ENCODE peak calls at places on chromosomes 7 and 10, in seven cellular contexts. K is H9, I is activated B cell treated with CpG ODN at 0.5 μM for 24 hours, B is left ventricle myocardium inferior, P is Peyer's patch, Q is Calu3, V is endothelial cell. A is an unnamed sample.

GRCh38 chr10:103277713-103278299 is 868 bp downstream of the INA start:
- DNase-seq in K (peak), I (no peak), B (no peak), P (no peak), Q (no peak), V (no peak), A (no peak)

GRCh38 chr7:135800560-135800959 is 51.9 kb upstream of the FAM180A start:
- DNase-seq in K (peak), I (no peak), B (no peak), P (no peak), Q (no peak), V (no peak), A (no peak)

GRCh38 chr10:103291588-103291987 is 14.7 kb downstream of the INA start:
- DNase-seq in K (no peak), I (no peak), B (no peak), P (no peak), Q (no peak), V (no peak), A (no peak)

GRCh38 chr7:104923010-104923421 is 91.0 kb upstream of the KMT2E start:
- DNase-seq in K (peak), I (peak), B (peak), P (peak), Q (peak), V (peak), A (peak)

GRCh38 chr7:36487756-36488336 is 98.2 kb downstream of the ANLN start:
- DNase-seq in K (no peak), I (no peak), B (no peak), P (no peak), Q (peak), V (peak), A (no peak)

GRCh38 chr10:108421256-108421655 is 1256.8 kb upstream of the SORCS1 start:
- DNase-seq in K (no peak), I (no peak), B (no peak), P (no peak), Q (no peak), V (no peak), A (no peak)

GRCh38 chr10:110207805-110208613 is 604 bp downstream of the MXI1 start:
- DNase-seq in K (peak), I (peak), B (no peak), P (peak), Q (no peak), V (peak), A (no peak)

GRCh38 chr10:132926777-132927650 is 15.4 kb downstream of the CFAP46 start:
- DNase-seq in K (no peak), I (no peak), B (no peak), P (no peak), Q (no peak), V (no peak), A (no peak)

GRCh38 chr10:129970404-129971364 is 6.6 kb upstream of the EBF3 start:
- DNase-seq in K (no peak), I (no peak), B (no peak), P (no peak), Q (no peak), V (no peak), A (no peak)

GRCh38 chr10:75208177-75208576 is 2.4 kb upstream of the VDAC2 start:
- DNase-seq in K (no peak), I (no peak), B (no peak), P (no peak), Q (no peak), V (no peak), A (no peak)

GRCh38 chr7:91265693-91266066 is 1.4 kb downstream of the FZD1 start:
- DNase-seq in K (peak), I (no peak), B (no peak), P (no peak), Q (no peak), V (no peak), A (no peak)

GRCh38 chr7:91264083-91264923 is at the start of gene FZD1:
- DNase-seq in K (peak), I (peak), B (peak), P (peak), Q (peak), V (peak), A (peak)

GRCh38 chr7:91264924-91265681 is 870 bp downstream of the FZD1 start:
- DNase-seq in K (peak), I (peak), B (peak), P (peak), Q (peak), V (peak), A (peak)

GRCh38 chr7:91266067-91266930 is 2.1 kb downstream of the FZD1 start:
- DNase-seq in K (peak), I (no peak), B (peak), P (no peak), Q (no peak), V (peak), A (no peak)

DNA sequence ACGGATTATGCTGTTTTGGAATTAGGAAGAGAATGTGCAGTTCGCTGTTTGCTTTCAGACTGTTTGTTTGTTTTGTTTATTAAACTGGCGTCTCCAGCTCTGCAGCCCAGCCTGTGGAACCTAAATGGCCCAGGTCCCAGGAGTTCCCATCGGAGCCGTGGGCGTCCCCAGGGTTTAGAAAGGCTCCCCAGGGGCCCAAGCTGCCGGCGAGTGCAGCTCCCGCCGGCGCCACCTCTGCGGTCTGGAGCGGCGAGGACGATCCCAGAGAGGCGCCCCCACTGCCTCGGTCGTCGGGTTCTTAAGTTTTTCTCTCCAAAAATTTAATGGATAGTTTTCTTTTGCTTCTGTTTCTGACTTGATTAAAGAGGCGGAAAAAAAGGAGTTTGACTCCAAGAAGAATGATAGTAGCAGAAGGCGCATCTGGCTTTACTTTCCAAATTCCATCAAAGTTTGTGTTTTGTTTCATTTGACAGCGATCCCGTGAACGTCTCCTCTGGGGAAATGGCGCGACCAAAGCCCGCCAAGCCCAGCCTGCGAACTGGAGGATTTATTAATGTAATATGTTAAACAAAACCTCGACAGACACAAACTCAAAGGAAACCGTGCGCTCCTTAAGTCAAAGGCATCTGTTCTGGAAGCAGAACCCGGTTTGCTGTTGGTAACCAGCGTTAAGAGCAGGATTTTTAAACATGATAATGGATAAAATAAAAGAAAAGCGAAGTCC is 712 bp upstream of the FZD1 start:
- DNase-seq in K (peak), I (no peak), B (peak), P (peak), Q (peak), V (peak), A (peak)
- TF ChIP-seq CTCF in K (no peak), I (no peak), B (no peak), P (no peak), Q (no peak), V (no peak), A (no peak)

GRCh38 chr10:124565565-124566221 is 104.1 kb downstream of the LHPP start:
- DNase-seq in K (peak), I (no peak), B (no peak), P (no peak), Q (peak), V (peak), A (no peak)
- TF ChIP-seq CTCF in K (peak), I (no peak), B (peak), P (no peak), Q (peak), V (peak), A (peak)

GRCh38 chr7:4765776-4766490 is 9.5 kb upstream of the AP5Z1 start:
- DNase-seq in K (peak), I (no peak), B (no peak), P (no peak), Q (no peak), V (no peak), A (no peak)
- TF ChIP-seq CTCF in K (peak), I (no peak), B (peak), P (no peak), Q (no peak), V (peak), A (peak)

GRCh38 chr10:120998782-120999285 is 147.7 kb downstream of the WDR11 start:
- DNase-seq in K (no peak), I (no peak), B (no peak), P (no peak), Q (no peak), V (no peak), A (no peak)

GRCh38 chr10:120995768-120996167 is 144.6 kb downstream of the WDR11 start:
- DNase-seq in K (no peak), I (no peak), B (no peak), P (no peak), Q (no peak), V (no peak), A (no peak)

GRCh38 chr10:120998251-120998650 is 147.1 kb downstream of the WDR11 start:
- DNase-seq in K (no peak), I (no peak), B (no peak), P (no peak), Q (no peak), V (no peak), A (no peak)

GRCh38 chr10:120996456-120997053 is 145.4 kb downstream of the WDR11 start:
- DNase-seq in K (no peak), I (no peak), B (no peak), P (no peak), Q (no peak), V (no peak), A (no peak)

GRCh38 chr10:120997313-120998102 is 146.3 kb downstream of the WDR11 start:
- DNase-seq in K (no peak), I (no peak), B (no peak), P (no peak), Q (no peak), V (no peak), A (no peak)
- TF ChIP-seq CTCF in K (peak), I (no peak), B (no peak), P (no peak), Q (no peak), V (no peak), A (no peak)

DNA sequence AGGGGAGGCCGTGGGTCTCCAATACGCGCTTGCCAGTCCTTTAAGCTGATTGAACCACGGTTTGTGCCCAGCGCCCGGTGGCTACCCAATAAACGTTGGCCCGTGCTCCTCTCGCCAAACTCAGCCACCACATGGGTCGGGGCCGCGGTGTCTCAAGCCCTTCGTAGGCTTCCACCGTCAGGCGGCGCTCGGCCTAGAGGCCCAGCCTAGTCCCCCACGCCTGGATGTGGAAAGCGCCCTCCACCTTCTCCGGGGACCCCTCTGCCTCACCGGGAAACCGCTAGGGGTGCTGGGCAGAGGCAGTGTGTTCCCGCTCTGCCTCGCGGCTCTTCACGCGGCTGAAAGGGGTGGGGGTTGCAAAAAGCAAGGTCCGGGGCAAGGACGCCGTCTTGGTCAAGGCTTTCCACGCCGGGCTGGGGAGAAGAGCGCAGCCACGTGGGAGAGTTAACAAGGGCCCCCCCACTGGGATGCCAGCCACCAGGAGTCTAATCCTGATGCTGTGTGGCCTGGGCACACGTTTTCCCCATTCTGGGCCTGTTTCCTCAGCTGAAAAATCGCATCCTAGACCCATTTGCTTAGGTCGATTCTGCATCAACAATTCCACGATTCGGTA is 29.8 kb downstream of the LEP start:
- DNase-seq in K (peak), I (no peak), B (peak), P (no peak), Q (no peak), V (no peak), A (no peak)
- TF ChIP-seq CTCF in K (no peak), I (no peak), B (peak), P (no peak), Q (no peak), V (no peak), A (no peak)